ENCODE peak calls at places on chromosomes 3 and 15, in six cellular contexts. One of them, this sample, is unnamed.
A peak's percentile ranks its signal among the peaks of the same experiment; 100 is the strongest.

GRCh38 chr3:172476339-172476738 is 28.1 kb upstream of the GHSR start:
- DNase-seq in CD4-positive, alpha-beta memory T cell: no peak
- DNase-seq in A549: no peak
- DNase-seq in psoas muscle: no peak
- DNase-seq in BJ: no peak
- DNase-seq in HL-60: peak; percentile 3
- DNase-seq in this sample: no peak

GRCh38 chr3:62186967-62187366 is 186.4 kb downstream of the FEZF2 start:
- DNase-seq in CD4-positive, alpha-beta memory T cell: no peak
- DNase-seq in A549: no peak
- DNase-seq in psoas muscle: no peak
- DNase-seq in BJ: no peak
- DNase-seq in HL-60: no peak
- DNase-seq in this sample: no peak

GRCh38 chr15:81852826-81853225 is 193.0 kb downstream of the MEX3B start:
- DNase-seq in CD4-positive, alpha-beta memory T cell: no peak
- DNase-seq in A549: no peak
- DNase-seq in psoas muscle: no peak
- DNase-seq in BJ: no peak
- DNase-seq in HL-60: no peak
- DNase-seq in this sample: no peak

GRCh38 chr3:70771426-70772147 is 459.1 kb upstream of the MDFIC2 start:
- DNase-seq in CD4-positive, alpha-beta memory T cell: no peak
- DNase-seq in A549: no peak
- DNase-seq in psoas muscle: no peak
- DNase-seq in BJ: no peak
- DNase-seq in HL-60: no peak
- DNase-seq in this sample: no peak

GRCh38 chr3:152056481-152056880 is 183.0 kb downstream of the SUCNR1 start:
- DNase-seq in CD4-positive, alpha-beta memory T cell: no peak
- DNase-seq in A549: no peak
- DNase-seq in psoas muscle: no peak
- DNase-seq in BJ: no peak
- DNase-seq in HL-60: no peak
- DNase-seq in this sample: no peak

GRCh38 chr3:95289295-95289694 is 1226.4 kb downstream of the NSUN3 start:
- DNase-seq in CD4-positive, alpha-beta memory T cell: no peak
- DNase-seq in A549: peak; percentile 8
- DNase-seq in psoas muscle: no peak
- DNase-seq in BJ: no peak
- DNase-seq in HL-60: no peak
- DNase-seq in this sample: no peak

GRCh38 chr15:94259863-94260262 is 28.5 kb downstream of the MCTP2 start:
- DNase-seq in CD4-positive, alpha-beta memory T cell: no peak
- DNase-seq in A549: no peak
- DNase-seq in psoas muscle: no peak
- DNase-seq in BJ: no peak
- DNase-seq in HL-60: no peak
- DNase-seq in this sample: no peak

GRCh38 chr15:75712668-75713337 is at the start of gene CSPG4:
- DNase-seq in CD4-positive, alpha-beta memory T cell: no peak
- DNase-seq in A549: no peak
- DNase-seq in psoas muscle: peak; percentile 85
- DNase-seq in BJ: no peak
- DNase-seq in HL-60: no peak
- DNase-seq in this sample: peak; percentile 72

GRCh38 chr3:196975349-196975748 is 6.7 kb upstream of the PIGZ start:
- DNase-seq in CD4-positive, alpha-beta memory T cell: no peak
- DNase-seq in A549: no peak
- DNase-seq in psoas muscle: no peak
- DNase-seq in BJ: no peak
- DNase-seq in HL-60: no peak
- DNase-seq in this sample: no peak

GRCh38 chr15:58676766-58677165 is 72.7 kb downstream of the ADAM10 start:
- DNase-seq in CD4-positive, alpha-beta memory T cell: no peak
- DNase-seq in A549: no peak
- DNase-seq in psoas muscle: no peak
- DNase-seq in BJ: no peak
- DNase-seq in HL-60: no peak
- DNase-seq in this sample: no peak

GRCh38 chr3:128081226-128081625 is 29.0 kb downstream of the SEC61A1 start:
- DNase-seq in CD4-positive, alpha-beta memory T cell: no peak
- DNase-seq in A549: no peak
- DNase-seq in psoas muscle: no peak
- DNase-seq in BJ: no peak
- DNase-seq in HL-60: no peak
- DNase-seq in this sample: no peak

GRCh38 chr15:90413411-90414379 is 25.7 kb downstream of the IQGAP1 start:
- DNase-seq in CD4-positive, alpha-beta memory T cell: no peak
- DNase-seq in A549: peak; percentile 55
- DNase-seq in psoas muscle: no peak
- DNase-seq in BJ: no peak
- DNase-seq in HL-60: no peak
- DNase-seq in this sample: no peak

GRCh38 chr15:55774113-55774970 is 31.4 kb upstream of the PRTG start:
- DNase-seq in CD4-positive, alpha-beta memory T cell: peak; percentile 43
- DNase-seq in A549: peak; percentile 60
- DNase-seq in psoas muscle: no peak
- DNase-seq in BJ: no peak
- DNase-seq in HL-60: no peak
- DNase-seq in this sample: peak; percentile 21

DNA sequence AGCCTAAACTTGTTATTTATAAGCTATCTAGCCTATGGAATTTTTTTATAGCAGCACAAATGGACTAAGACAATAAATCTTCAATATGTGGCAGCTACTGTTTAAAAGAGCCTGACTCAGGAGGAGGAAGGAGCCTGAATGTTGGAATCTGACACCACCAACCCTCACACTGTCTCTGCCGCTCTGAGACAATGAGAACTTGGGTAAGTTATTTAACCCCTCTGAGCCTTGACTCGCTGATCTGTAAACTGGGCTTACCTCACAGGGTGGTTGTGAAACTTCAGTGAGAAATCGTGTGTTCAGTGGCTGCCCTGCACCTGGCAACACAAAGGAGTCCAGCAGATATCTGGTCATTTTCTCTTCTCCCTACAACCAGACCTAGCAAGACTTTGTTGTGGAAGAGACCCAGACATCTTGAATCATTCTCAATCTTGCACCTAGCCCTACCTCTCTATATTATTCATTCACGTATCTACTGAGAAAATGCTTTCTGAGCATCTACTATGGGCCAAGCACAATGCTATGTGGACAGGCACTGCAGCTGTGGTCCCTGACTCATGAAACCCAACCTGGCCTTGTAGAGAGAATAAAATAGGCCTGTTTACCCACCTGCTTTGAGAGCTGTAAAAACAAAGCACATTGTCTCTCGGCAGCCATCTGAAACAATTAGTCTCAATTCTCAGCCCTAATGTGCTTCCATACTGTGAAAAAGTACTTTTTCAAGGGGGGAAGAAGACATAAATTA is 81.9 kb upstream of the SLC25A36 start:
- DNase-seq in CD4-positive, alpha-beta memory T cell: no peak
- DNase-seq in A549: no peak
- DNase-seq in psoas muscle: no peak
- DNase-seq in BJ: no peak
- DNase-seq in HL-60: no peak
- DNase-seq in this sample: no peak
- H3K4me3 ChIP-seq in CD4-positive, alpha-beta memory T cell: no peak overlapping the region
- H3K4me3 ChIP-seq in A549: no peak overlapping the region
- H3K4me3 ChIP-seq in psoas muscle: no peak overlapping the region
- H3K4me3 ChIP-seq in BJ: no peak overlapping the region
- H3K4me3 ChIP-seq in HL-60: no peak overlapping the region
- H3K4me3 ChIP-seq in this sample: no peak overlapping the region

GRCh38 chr3:181730934-181731333 is 19.2 kb downstream of the SOX2 start:
- DNase-seq in CD4-positive, alpha-beta memory T cell: no peak
- DNase-seq in A549: no peak
- DNase-seq in psoas muscle: no peak
- DNase-seq in BJ: no peak
- DNase-seq in HL-60: no peak
- DNase-seq in this sample: no peak
- H3K4me3 ChIP-seq in CD4-positive, alpha-beta memory T cell: no peak overlapping the region
- H3K4me3 ChIP-seq in A549: no peak overlapping the region
- H3K4me3 ChIP-seq in psoas muscle: no peak overlapping the region
- H3K4me3 ChIP-seq in BJ: no peak overlapping the region
- H3K4me3 ChIP-seq in HL-60: no peak overlapping the region
- H3K4me3 ChIP-seq in this sample: no peak overlapping the region

GRCh38 chr3:43953814-43954241 is 263.1 kb downstream of the ABHD5 start:
- DNase-seq in CD4-positive, alpha-beta memory T cell: no peak
- DNase-seq in A549: peak; percentile 14
- DNase-seq in psoas muscle: no peak
- DNase-seq in BJ: no peak
- DNase-seq in HL-60: no peak
- DNase-seq in this sample: no peak
- H3K4me3 ChIP-seq in CD4-positive, alpha-beta memory T cell: no peak overlapping the region
- H3K4me3 ChIP-seq in A549: no peak overlapping the region
- H3K4me3 ChIP-seq in psoas muscle: no peak overlapping the region
- H3K4me3 ChIP-seq in BJ: no peak overlapping the region
- H3K4me3 ChIP-seq in HL-60: no peak overlapping the region
- H3K4me3 ChIP-seq in this sample: no peak overlapping the region

GRCh38 chr15:73992594-73992898 is 451 bp upstream of the STOML1 start:
- DNase-seq in CD4-positive, alpha-beta memory T cell: no peak
- DNase-seq in A549: no peak
- DNase-seq in psoas muscle: no peak
- DNase-seq in BJ: no peak
- DNase-seq in HL-60: no peak
- DNase-seq in this sample: no peak
- H3K4me3 ChIP-seq in CD4-positive, alpha-beta memory T cell: peak overlapping the region; percentile 66
- H3K4me3 ChIP-seq in A549: peak overlapping the region; percentile 83
- H3K4me3 ChIP-seq in psoas muscle: peak overlapping the region; percentile 97
- H3K4me3 ChIP-seq in BJ: no peak overlapping the region
- H3K4me3 ChIP-seq in HL-60: peak overlapping the region; percentile 5
- H3K4me3 ChIP-seq in this sample: peak overlapping the region; percentile 98

GRCh38 chr3:125142418-125142778 is 70.2 kb downstream of the SLC12A8 start:
- DNase-seq in CD4-positive, alpha-beta memory T cell: no peak
- DNase-seq in A549: no peak
- DNase-seq in psoas muscle: no peak
- DNase-seq in BJ: no peak
- DNase-seq in HL-60: no peak
- DNase-seq in this sample: no peak
- H3K4me3 ChIP-seq in CD4-positive, alpha-beta memory T cell: peak overlapping the region; percentile 11
- H3K4me3 ChIP-seq in A549: no peak overlapping the region
- H3K4me3 ChIP-seq in psoas muscle: peak overlapping the region; percentile 59
- H3K4me3 ChIP-seq in BJ: no peak overlapping the region
- H3K4me3 ChIP-seq in HL-60: peak overlapping the region; percentile 22
- H3K4me3 ChIP-seq in this sample: peak overlapping the region; percentile 61

This sample was measured in left ventricle myocardium inferior.